ENCODE peak calls at places on chromosomes 1 and 21, in seven cellular contexts. V is cardiac fibroblast; J is A549; M is H1; Z is CD8-positive, alpha-beta T cell; T is HFFc6; S is AG04450. X is an unnamed sample.

GRCh38 chr21:29658177-29658933 is 281.4 kb downstream of the GRIK1 start:
- DNase-seq in V (no peak), J (no peak), M (no peak), Z (no peak), T (no peak), S (no peak), X (no peak)

GRCh38 chr1:77825356-77825709 is 45.9 kb downstream of the MIGA1 start:
- DNase-seq in V (peak; percentile 92), J (no peak), M (no peak), Z (no peak), T (peak; percentile 60), S (peak; percentile 56), X (peak; percentile 6)

GRCh38 chr1:69871412-69871811 is 303.7 kb downstream of the LRRC7 start:
- DNase-seq in V (no peak), J (no peak), M (no peak), Z (no peak), T (no peak), S (no peak), X (no peak)

GRCh38 chr1:147919881-147920280 is 8.3 kb upstream of the GPR89B start:
- DNase-seq in V (no peak), J (no peak), M (no peak), Z (no peak), T (no peak), S (no peak), X (no peak)

GRCh38 chr1:89986020-89986419 is 8.9 kb upstream of the ZNF326 start:
- DNase-seq in V (no peak), J (no peak), M (no peak), Z (no peak), T (no peak), S (no peak), X (no peak)

GRCh38 chr1:37691497-37692077 is 729 bp upstream of the CDCA8 start:
- DNase-seq in V (peak; percentile 45), J (peak; percentile 17), M (no peak), Z (no peak), T (peak; percentile 49), S (no peak), X (peak; percentile 33)

GRCh38 chr1:236742421-236743160 is 52.5 kb upstream of the MTR start:
- DNase-seq in V (no peak), J (no peak), M (no peak), Z (no peak), T (no peak), S (no peak), X (no peak)

GRCh38 chr1:22452401-22452963 is 831 bp downstream of the ZBTB40 start:
- DNase-seq in V (peak; percentile 65), J (no peak), M (no peak), Z (peak; percentile 9), T (peak; percentile 16), S (no peak), X (no peak)

GRCh38 chr1:247079141-247079874 is 697 bp upstream of the ZNF670 start:
- DNase-seq in V (no peak), J (no peak), M (no peak), Z (no peak), T (no peak), S (no peak), X (no peak)

GRCh38 chr1:165634154-165634921 is 3.3 kb downstream of the MGST3 start:
- DNase-seq in V (no peak), J (no peak), M (no peak), Z (no peak), T (no peak), S (no peak), X (no peak)

GRCh38 chr1:217090073-217090911 is 367.1 kb upstream of the ESRRG start:
- DNase-seq in V (no peak), J (no peak), M (no peak), Z (no peak), T (no peak), S (no peak), X (no peak)

GRCh38 chr1:32618673-32619221 is 31.6 kb downstream of the ZBTB8OS start:
- DNase-seq in V (no peak), J (no peak), M (no peak), Z (no peak), T (no peak), S (no peak), X (no peak)

GRCh38 chr21:43311303-43311817 is 115.6 kb downstream of the SIK1 start:
- DNase-seq in V (no peak), J (no peak), M (no peak), Z (no peak), T (no peak), S (no peak), X (no peak)

GRCh38 chr1:199551967-199552565 is 475.4 kb upstream of the NR5A2 start:
- DNase-seq in V (peak; percentile 84), J (peak; percentile 16), M (no peak), Z (no peak), T (peak; percentile 63), S (peak; percentile 48), X (peak; percentile 60)
- TF ChIP-seq CTCF in V (peak; percentile 73), J (peak; percentile 87), M (no peak), Z (peak; percentile 45), T (peak; percentile 92), S (peak; percentile 91), X (peak; percentile 79)

GRCh38 chr21:36186506-36187399 is 30.1 kb downstream of the DOP1B start:
- DNase-seq in V (no peak), J (no peak), M (no peak), Z (no peak), T (no peak), S (no peak), X (no peak)

GRCh38 chr21:36185498-36185897 is 28.9 kb downstream of the DOP1B start:
- DNase-seq in V (no peak), J (no peak), M (no peak), Z (no peak), T (no peak), S (no peak), X (no peak)

GRCh38 chr21:36184561-36184960 is 27.9 kb downstream of the DOP1B start:
- DNase-seq in V (no peak), J (no peak), M (no peak), Z (no peak), T (no peak), S (no peak), X (no peak)

GRCh38 chr21:36180963-36181362 is 24.3 kb downstream of the DOP1B start:
- DNase-seq in V (no peak), J (no peak), M (no peak), Z (no peak), T (no peak), S (no peak), X (no peak)

GRCh38 chr21:36183144-36183795 is 26.6 kb downstream of the DOP1B start:
- DNase-seq in V (no peak), J (no peak), M (no peak), Z (no peak), T (no peak), S (no peak), X (no peak)
- TF ChIP-seq CTCF in V (no peak), J (no peak), M (no peak), Z (no peak), T (no peak), S (no peak), X (no peak)

GRCh38 chr1:45526135-45526644 is 4.5 kb upstream of the PRDX1 start:
- DNase-seq in V (no peak), J (no peak), M (no peak), Z (no peak), T (no peak), S (no peak), X (no peak)

GRCh38 chr1:45522324-45523104 is 830 bp upstream of the PRDX1 start:
- DNase-seq in V (peak; percentile 41), J (peak; percentile 61), M (no peak), Z (no peak), T (peak; percentile 56), S (no peak), X (no peak)

GRCh38 chr1:45516465-45516864 is 5.2 kb downstream of the PRDX1 start:
- DNase-seq in V (no peak), J (no peak), M (no peak), Z (no peak), T (no peak), S (no peak), X (no peak)

GRCh38 chr1:45518910-45519309 is 2.8 kb downstream of the PRDX1 start:
- DNase-seq in V (peak; percentile 34), J (no peak), M (no peak), Z (no peak), T (no peak), S (no peak), X (no peak)

GRCh38 chr1:45521413-45522323 is at the start of gene PRDX1:
- DNase-seq in V (peak; percentile 97), J (peak; percentile 72), M (peak; percentile 91), Z (peak; percentile 91), T (peak; percentile 96), S (peak; percentile 91), X (peak; percentile 97)
- TF ChIP-seq CTCF in V (peak; percentile 17), J (no peak), M (no peak), Z (no peak), T (peak; percentile 38), S (peak; percentile 26), X (no peak)

GRCh38 chr1:231693361-231694080 is 66.9 kb downstream of the DISC1 start:
- DNase-seq in V (no peak), J (no peak), M (no peak), Z (no peak), T (no peak), S (no peak), X (no peak)

GRCh38 chr1:231690072-231690471 is 63.5 kb downstream of the DISC1 start:
- DNase-seq in V (no peak), J (no peak), M (no peak), Z (no peak), T (no peak), S (no peak), X (no peak)

GRCh38 chr1:231688989-231689388 is 62.4 kb downstream of the DISC1 start:
- DNase-seq in V (no peak), J (no peak), M (no peak), Z (no peak), T (no peak), S (no peak), X (no peak)

GRCh38 chr1:231694081-231694443 is 67.5 kb downstream of the DISC1 start:
- DNase-seq in V (no peak), J (no peak), M (no peak), Z (no peak), T (no peak), S (no peak), X (no peak)

GRCh38 chr1:231691618-231692259 is 65.1 kb downstream of the DISC1 start:
- DNase-seq in V (peak; percentile 64), J (peak; percentile 55), M (peak; percentile 38), Z (no peak), T (peak; percentile 20), S (no peak), X (peak; percentile 64)
- TF ChIP-seq CTCF in V (peak; percentile 95), J (peak; percentile 47), M (peak; percentile 100), Z (no peak), T (peak; percentile 82), S (peak; percentile 73), X (peak; percentile 72)

GRCh38 chr1:181504294-181505115 is 21.2 kb downstream of the CACNA1E start:
- DNase-seq in V (peak; percentile 19), J (peak; percentile 44), M (peak; percentile 21), Z (no peak), T (no peak), S (no peak), X (peak; percentile 37)
- TF ChIP-seq CTCF in V (no peak), J (no peak), M (peak; percentile 59), Z (no peak), T (peak; percentile 33), S (peak; percentile 43), X (peak; percentile 73)

X was measured in endothelial cell.